ENCODE peak calls at places on chromosomes 5 and 9, in nine cellular contexts. R is heart left ventricle; O is cardiac muscle cell; F is left ventricle myocardium inferior; P is spleen; K is neural progenitor cell; M is heart right ventricle; V is CD4-positive, alpha-beta T cell; B is pancreas. D is an unnamed sample.

GRCh38 chr5:72651109-72651508 is 143.9 kb upstream of the ZNF366 start:
- DNase-seq in R (no peak), O (no peak), F (no peak), P (no peak), K (no peak), M (no peak), V (no peak), B (no peak), D (no peak)

GRCh38 chr5:158670199-158670598 is 429.5 kb downstream of the EBF1 start:
- DNase-seq in R (no peak), O (no peak), F (no peak), P (no peak), K (no peak), M (no peak), V (no peak), B (no peak), D (no peak)

GRCh38 chr9:121359358-121360294 is 10.4 kb downstream of the STOM start:
- DNase-seq in R (no peak), O (no peak), F (no peak), P (no peak), K (no peak), M (no peak), V (no peak), B (no peak), D (no peak)

GRCh38 chr9:71984388-71985069 is 73.1 kb downstream of the C9orf85 start:
- DNase-seq in R (peak; percentile 77), O (peak; percentile 30), F (peak; percentile 62), P (no peak), K (no peak), M (peak; percentile 53), V (no peak), B (no peak), D (no peak)

GRCh38 chr5:1647580-1647979 is 123.8 kb upstream of the LPCAT1 start:
- DNase-seq in R (no peak), O (no peak), F (no peak), P (peak; percentile 51), K (no peak), M (no peak), V (no peak), B (no peak), D (no peak)

GRCh38 chr9:35446012-35446411 is 43.9 kb upstream of the RUSC2 start:
- DNase-seq in R (no peak), O (no peak), F (no peak), P (no peak), K (no peak), M (no peak), V (no peak), B (no peak), D (no peak)

GRCh38 chr5:180211761-180212035 is 2.7 kb upstream of the RASGEF1C start:
- DNase-seq in R (no peak), O (no peak), F (no peak), P (no peak), K (no peak), M (no peak), V (no peak), B (no peak), D (no peak)

GRCh38 chr5:39539470-39539869 is 114.7 kb upstream of the DAB2 start:
- DNase-seq in R (no peak), O (no peak), F (no peak), P (no peak), K (no peak), M (no peak), V (no peak), B (no peak), D (no peak)

GRCh38 chr5:9278925-9279603 is 266.8 kb downstream of the SEMA5A start:
- DNase-seq in R (no peak), O (no peak), F (no peak), P (no peak), K (no peak), M (no peak), V (no peak), B (no peak), D (no peak)

GRCh38 chr5:138545919-138546562 is 3.0 kb upstream of the ETF1 start:
- DNase-seq in R (no peak), O (no peak), F (no peak), P (no peak), K (no peak), M (no peak), V (no peak), B (no peak), D (no peak)

GRCh38 chr9:115015018-115015635 is 84.7 kb upstream of the TNFSF8 start:
- DNase-seq in R (no peak), O (peak; percentile 54), F (no peak), P (no peak), K (peak; percentile 67), M (no peak), V (no peak), B (no peak), D (no peak)

GRCh38 chr5:80408475-80408875 is 611 bp downstream of the ZFYVE16 start:
- DNase-seq in R (peak; percentile 88), O (peak; percentile 82), F (peak; percentile 60), P (no peak), K (no peak), M (peak; percentile 73), V (no peak), B (peak; percentile 52), D (peak; percentile 66)

GRCh38 chr9:130694205-130694604 is 625 bp downstream of the EXOSC2 start:
- DNase-seq in R (no peak), O (no peak), F (no peak), P (no peak), K (no peak), M (no peak), V (no peak), B (no peak), D (no peak)

GRCh38 chr5:146013761-146014160 is 77.4 kb downstream of the SH3RF2 start:
- DNase-seq in R (no peak), O (no peak), F (no peak), P (no peak), K (no peak), M (no peak), V (no peak), B (no peak), D (no peak)

GRCh38 chr5:52825826-52826225 is 38.1 kb downstream of the ITGA1 start:
- DNase-seq in R (no peak), O (no peak), F (no peak), P (no peak), K (no peak), M (no peak), V (no peak), B (no peak), D (no peak)

DNA sequence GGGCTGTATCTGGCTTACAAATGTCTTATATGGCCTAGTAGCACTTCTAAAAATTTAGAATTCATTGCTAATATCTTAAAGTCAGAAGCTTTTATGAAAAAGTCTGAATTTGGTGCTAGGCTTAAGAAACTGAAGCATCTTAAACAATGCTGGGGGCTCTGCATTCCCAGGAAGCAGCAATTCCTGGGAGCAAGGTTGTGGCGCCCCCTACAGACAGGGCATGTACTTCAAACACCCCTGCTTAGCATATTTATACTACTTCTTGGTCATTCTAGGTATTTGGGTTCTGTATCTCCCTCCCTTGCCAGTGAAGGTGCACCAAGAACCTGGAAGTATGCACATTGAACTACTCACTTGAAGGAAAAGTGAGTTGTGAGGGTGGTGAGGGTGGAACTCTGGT is 64.6 kb upstream of the GRIA1 start:
- DNase-seq in R (no peak), O (peak; percentile 15), F (no peak), P (no peak), K (no peak), M (no peak), V (no peak), B (no peak), D (no peak)
- H3K27ac ChIP-seq in R (no peak overlapping the region), O (no peak overlapping the region), F (no peak overlapping the region), P (no peak overlapping the region), K (no peak overlapping the region), M (no peak overlapping the region), V (no peak overlapping the region), B (no peak overlapping the region), D (no peak overlapping the region)

DNA sequence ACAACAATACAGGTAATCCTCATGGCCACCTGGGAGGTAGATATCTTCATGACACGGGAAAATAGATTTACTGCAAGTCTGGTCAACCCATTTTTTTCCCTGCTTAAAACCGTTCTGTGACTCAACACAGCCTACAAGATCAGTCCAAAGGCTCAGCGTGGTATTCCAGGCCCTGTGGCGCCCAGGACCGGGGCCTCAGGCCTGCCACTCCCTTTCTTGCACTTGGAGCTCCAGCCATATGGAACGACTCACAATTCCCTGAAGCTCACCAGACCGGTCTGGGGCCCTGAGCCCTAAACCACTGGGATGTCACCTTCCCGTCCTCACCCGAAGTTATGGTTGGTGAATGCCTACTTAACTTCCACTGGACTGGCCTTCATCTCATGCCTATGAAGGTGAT is 6.5 kb upstream of the MLANA start:
- DNase-seq in R (no peak), O (no peak), F (no peak), P (no peak), K (no peak), M (no peak), V (no peak), B (no peak), D (no peak)
- TF ChIP-seq CTCF in R (no peak), O (no peak), F (no peak), P (no peak), K (no peak), M (no peak), V (no peak), B (no peak), D (no peak)

GRCh38 chr9:127979333-127980055 is 1.3 kb downstream of the EEIG1 start:
- DNase-seq in R (peak; percentile 69), O (peak; percentile 69), F (peak; percentile 57), P (peak; percentile 87), K (peak; percentile 68), M (no peak), V (no peak), B (peak; percentile 51), D (no peak)

GRCh38 chr9:127977877-127978647 is 2.7 kb downstream of the EEIG1 start:
- DNase-seq in R (peak; percentile 25), O (peak; percentile 87), F (peak; percentile 70), P (no peak), K (peak; percentile 78), M (peak; percentile 52), V (no peak), B (peak; percentile 57), D (no peak)

GRCh38 chr9:127980056-127980705 is 608 bp downstream of the EEIG1 start:
- DNase-seq in R (peak; percentile 68), O (peak; percentile 67), F (no peak), P (peak; percentile 92), K (peak; percentile 79), M (peak; percentile 55), V (peak; percentile 51), B (peak; percentile 71), D (no peak)

GRCh38 chr9:127976943-127977871 is 3.6 kb downstream of the EEIG1 start:
- DNase-seq in R (peak; percentile 37), O (no peak), F (no peak), P (no peak), K (no peak), M (no peak), V (no peak), B (no peak), D (no peak)

DNA sequence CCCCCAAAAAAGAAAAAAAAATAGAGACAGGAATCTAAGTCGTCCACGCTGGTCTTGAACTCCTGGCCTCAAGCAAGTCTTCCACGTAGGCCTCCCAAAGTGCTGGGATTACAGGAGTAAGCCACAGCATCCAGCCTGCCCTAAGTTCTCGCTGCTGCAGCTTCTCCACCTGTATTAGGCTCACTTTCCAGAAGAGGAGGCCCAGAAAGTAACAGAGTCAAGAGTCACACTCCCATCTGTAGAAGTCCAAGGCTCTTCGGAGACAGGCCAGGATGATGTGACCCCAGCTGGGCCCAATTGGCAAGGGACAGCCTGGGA is 1.8 kb downstream of the EEIG1 start:
- DNase-seq in R (peak; percentile 1), O (no peak), F (no peak), P (no peak), K (no peak), M (no peak), V (no peak), B (no peak), D (no peak)
- H3K27ac ChIP-seq in R (peak overlapping the region; percentile 91), O (peak overlapping the region; percentile 92), F (peak overlapping the region; percentile 95), P (peak overlapping the region; percentile 87), K (no peak overlapping the region), M (peak overlapping the region; percentile 75), V (peak overlapping the region; percentile 21), B (peak overlapping the region; percentile 82), D (peak overlapping the region; percentile 98)

GRCh38 chr5:142542906-142543305 is 143.0 kb downstream of the FGF1 start:
- DNase-seq in R (no peak), O (no peak), F (no peak), P (no peak), K (no peak), M (no peak), V (no peak), B (no peak), D (no peak)
- TF ChIP-seq CTCF in R (peak; percentile 31), O (peak; percentile 16), F (peak; percentile 62), P (peak; percentile 15), K (no peak), M (peak; percentile 28), V (no peak), B (no peak), D (no peak)